ENCODE peak calls at places on chromosomes 11 and 22, in seven cellular contexts. S is ovary, U is stomach, B is heart left ventricle, X is adrenal gland, N is A549, A is body of pancreas. R is an unnamed sample.

GRCh38 chr11:111538407-111539114 is 2.0 kb upstream of the LAYN start:
- DNase-seq in S (no peak), U (no peak), B (no peak), X (no peak), N (no peak), A (no peak), R (no peak)

GRCh38 chr11:134478176-134478575 is 66.1 kb upstream of the B3GAT1 start:
- DNase-seq in S (no peak), U (no peak), B (no peak), X (no peak), N (no peak), A (no peak), R (no peak)

GRCh38 chr11:45885274-45885920 is at the start of gene MAPK8IP1:
- DNase-seq in S (peak; percentile 73), U (peak; percentile 62), B (peak; percentile 65), X (peak; percentile 57), N (peak; percentile 27), A (peak; percentile 67), R (no peak)

GRCh38 chr22:44186121-44186510 is 5.4 kb downstream of the PARVG start:
- DNase-seq in S (no peak), U (no peak), B (no peak), X (no peak), N (no peak), A (no peak), R (no peak)

GRCh38 chr11:255176-255575 is 18.4 kb downstream of the PSMD13 start:
- DNase-seq in S (no peak), U (no peak), B (no peak), X (no peak), N (no peak), A (no peak), R (no peak)

GRCh38 chr11:74134661-74135515 is 35.9 kb downstream of the C2CD3 start:
- DNase-seq in S (no peak), U (no peak), B (no peak), X (no peak), N (peak; percentile 77), A (no peak), R (no peak)

GRCh38 chr11:88016392-88017020 is 158.7 kb downstream of the RAB38 start:
- DNase-seq in S (no peak), U (peak; percentile 74), B (peak; percentile 42), X (peak; percentile 76), N (peak; percentile 84), A (peak; percentile 81), R (peak; percentile 76)

GRCh38 chr11:132959663-132960062 is 572.6 kb downstream of the OPCML start:
- DNase-seq in S (no peak), U (no peak), B (no peak), X (no peak), N (no peak), A (no peak), R (no peak)

GRCh38 chr11:126113963-126114362 is 51.3 kb upstream of the CDON start:
- DNase-seq in S (peak; percentile 44), U (no peak), B (no peak), X (no peak), N (no peak), A (no peak), R (no peak)

GRCh38 chr11:45233121-45233803 is 52.9 kb downstream of the SYT13 start:
- DNase-seq in S (peak; percentile 80), U (peak; percentile 76), B (peak; percentile 69), X (peak; percentile 69), N (peak; percentile 61), A (peak; percentile 69), R (no peak)

GRCh38 chr11:96578379-96578778 is 188.6 kb downstream of the JRKL start:
- DNase-seq in S (no peak), U (no peak), B (no peak), X (no peak), N (no peak), A (no peak), R (no peak)

GRCh38 chr11:96579642-96580041 is 189.8 kb downstream of the JRKL start:
- DNase-seq in S (no peak), U (no peak), B (no peak), X (no peak), N (no peak), A (no peak), R (no peak)

GRCh38 chr11:96576383-96576782 is 186.6 kb downstream of the JRKL start:
- DNase-seq in S (no peak), U (no peak), B (no peak), X (no peak), N (no peak), A (no peak), R (no peak)
- TF ChIP-seq POLR2A in S (no peak), U (no peak), B (no peak), X (no peak), N (no peak), A (no peak), R (no peak)

DNA sequence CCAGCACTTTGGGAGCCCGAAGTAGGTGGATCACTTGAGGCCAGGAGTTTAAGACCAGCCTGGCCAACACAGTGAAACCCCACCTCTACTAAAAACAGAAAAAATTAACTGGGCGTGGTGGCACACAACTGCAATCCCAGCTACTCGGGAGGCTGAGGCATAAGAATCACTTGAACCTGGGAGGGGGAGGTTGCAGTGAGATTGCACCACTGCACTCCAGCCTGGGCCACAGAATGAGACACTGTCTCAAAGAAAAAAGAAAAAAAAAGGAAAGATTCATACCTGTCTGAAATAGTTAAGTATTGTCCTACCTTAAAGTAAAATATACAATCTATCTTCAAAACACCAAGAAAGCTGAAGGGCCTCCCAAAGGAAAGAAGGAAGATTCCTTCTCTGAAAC is 20.1 kb downstream of the RBFOX2 start:
- DNase-seq in S (no peak), U (no peak), B (no peak), X (no peak), N (no peak), A (no peak), R (no peak)
- H3K4me1 ChIP-seq in S (peaks cover 28% of the 10 kb centered on the region), U (peaks cover 81% of the 10 kb centered on the region), B (peaks cover 3% of the 10 kb centered on the region), X (no peaks in the 10 kb centered on the region), N (peaks cover 32% of the 10 kb centered on the region), A (peaks cover 21% of the 10 kb centered on the region), R (no peaks in the 10 kb centered on the region)

DNA sequence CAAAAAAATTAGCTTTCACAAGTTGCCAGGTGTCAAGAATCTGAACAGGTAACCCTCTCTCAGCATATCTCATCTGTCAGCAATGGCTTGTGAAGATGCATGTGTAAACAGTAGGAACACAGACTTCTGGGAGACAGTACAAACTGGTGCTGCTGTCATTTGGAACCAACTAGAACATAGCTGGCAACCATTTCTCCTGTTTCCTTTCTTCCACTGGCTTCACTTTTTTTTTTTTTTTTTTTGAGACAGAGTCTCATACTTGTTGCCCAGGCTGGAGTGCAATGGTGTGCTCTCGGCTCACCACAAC is 2.1 kb upstream of the PIK3C2A start:
- DNase-seq in S (no peak), U (no peak), B (no peak), X (no peak), N (no peak), A (no peak), R (no peak)
- H3K27ac ChIP-seq in S (no peak overlapping the region), U (no peak overlapping the region), B (peak overlapping the region; percentile 67), X (peak overlapping the region; percentile 98), N (peak overlapping the region; percentile 88), A (peak overlapping the region; percentile 98), R (peak overlapping the region; percentile 28)

DNA sequence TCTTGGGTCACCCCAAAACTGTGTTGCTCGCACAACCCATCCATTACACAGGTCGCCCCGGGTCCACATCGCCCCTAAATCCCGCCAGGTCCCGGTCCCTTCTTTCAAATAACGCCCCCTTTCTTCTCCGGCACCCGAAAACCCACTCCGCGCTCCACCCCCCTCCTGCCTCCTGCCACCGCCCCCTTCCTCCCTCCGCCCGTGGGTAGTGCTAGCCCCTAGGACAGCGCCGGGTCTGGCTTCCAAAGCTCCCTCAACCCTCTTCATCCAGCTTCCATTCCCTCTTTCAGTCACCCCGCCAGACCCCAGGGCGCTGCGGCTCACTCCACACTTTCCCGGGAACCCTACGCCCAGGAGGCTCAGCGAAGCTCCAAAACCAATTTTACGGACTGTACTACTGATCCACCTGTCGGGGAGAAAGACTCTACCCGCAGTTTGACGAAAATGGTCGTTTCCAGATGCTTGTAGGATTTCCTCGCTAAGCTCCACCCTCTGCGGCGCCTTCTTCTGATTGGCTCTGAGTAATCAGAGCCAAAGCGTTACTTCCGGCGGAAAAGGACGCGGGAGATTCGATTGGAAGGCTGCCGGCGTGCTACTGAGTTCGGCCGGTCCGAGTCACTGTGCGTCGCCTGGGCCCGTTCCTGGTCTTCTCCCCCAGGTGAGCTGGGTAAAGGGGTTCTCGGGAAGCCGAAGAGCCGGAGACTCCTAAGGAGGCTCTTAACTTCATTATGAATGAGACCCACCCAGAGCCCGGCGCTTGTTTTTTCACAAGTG is at the start of gene DDIAS:
- DNase-seq in S (peak; percentile 95), U (peak; percentile 96), B (peak; percentile 97), X (peak; percentile 98), N (peak; percentile 98), A (peak; percentile 95), R (peak; percentile 96)
- TF ChIP-seq POLR2A in S (peak; percentile 84), U (no peak), B (peak; percentile 68), X (peak; percentile 78), N (peak; percentile 33), A (peak; percentile 87), R (peak; percentile 77)

DNA sequence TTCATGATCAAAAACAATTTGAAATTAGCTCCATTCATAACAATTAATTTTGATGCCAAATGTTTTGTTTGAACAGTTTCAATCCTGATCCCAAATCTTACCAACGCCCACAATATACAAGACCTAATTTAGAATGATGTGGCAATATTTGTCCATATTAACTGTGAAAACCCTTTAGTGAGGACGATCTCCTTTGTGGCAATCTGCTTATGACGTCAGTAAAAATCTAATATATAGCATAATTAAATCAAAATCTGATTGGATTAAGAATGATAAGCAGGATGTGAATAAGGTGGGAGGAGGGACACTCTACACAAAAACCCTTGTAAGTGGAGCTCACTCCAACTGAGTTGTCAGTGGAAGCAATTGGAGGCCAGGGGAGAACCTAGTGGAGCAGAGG is 11.9 kb upstream of the SLC5A4 start:
- DNase-seq in S (no peak), U (no peak), B (no peak), X (no peak), N (no peak), A (no peak), R (no peak)
- H3K4me1 ChIP-seq in S (no peaks in the 10 kb centered on the region), U (peaks cover 7% of the 10 kb centered on the region), B (peaks cover 7% of the 10 kb centered on the region), X (no peaks in the 10 kb centered on the region), N (peaks cover 3% of the 10 kb centered on the region), A (no peaks in the 10 kb centered on the region), R (no peaks in the 10 kb centered on the region)

GRCh38 chr11:29310706-29311342 is 706.0 kb downstream of the KCNA4 start:
- DNase-seq in S (no peak), U (no peak), B (no peak), X (no peak), N (no peak), A (no peak), R (no peak)

GRCh38 chr11:29306527-29306926 is 710.3 kb downstream of the KCNA4 start:
- DNase-seq in S (no peak), U (no peak), B (no peak), X (no peak), N (no peak), A (no peak), R (no peak)

GRCh38 chr11:29310016-29310415 is 706.8 kb downstream of the KCNA4 start:
- DNase-seq in S (no peak), U (no peak), B (no peak), X (no peak), N (no peak), A (no peak), R (no peak)

GRCh38 chr11:29300441-29300840 is 716.4 kb downstream of the KCNA4 start:
- DNase-seq in S (no peak), U (no peak), B (no peak), X (no peak), N (no peak), A (no peak), R (no peak)

GRCh38 chr11:29305456-29306232 is 711.2 kb downstream of the KCNA4 start:
- DNase-seq in S (no peak), U (no peak), B (no peak), X (no peak), N (no peak), A (no peak), R (no peak)
- H3K27ac ChIP-seq in S (no peak overlapping the region), U (no peak overlapping the region), B (no peak overlapping the region), X (no peak overlapping the region), N (peak overlapping the region; percentile 10), A (no peak overlapping the region), R (no peak overlapping the region)

R was measured in breast epithelium.